ENCODE peak calls at places on chromosome 1, in eight cellular contexts. F is GM12878, J is activated B cell treated with CpG ODN at 0.5 μM for 24 hours, U is pancreas, H is IMR-90, O is lung, B is SK-N-SH, N is progenitor cell of endocrine pancreas. R is an unnamed sample.

GRCh38 chr1:85372683-85373446 is 92.1 kb downstream of the DDAH1 start:
- DNase-seq in F (no peak), J (no peak), U (no peak), H (peak), O (no peak), B (no peak), N (no peak), R (no peak)

GRCh38 chr1:30267046-30267445 is 456.3 kb downstream of the MATN1 start:
- DNase-seq in F (no peak), J (no peak), U (no peak), H (no peak), O (no peak), B (no peak), N (no peak), R (no peak)

GRCh38 chr1:204549313-204549712 is 33.1 kb downstream of the MDM4 start:
- DNase-seq in F (no peak), J (no peak), U (no peak), H (no peak), O (no peak), B (no peak), N (no peak), R (no peak)

GRCh38 chr1:9652379-9653194 is 1.1 kb downstream of the PIK3CD start:
- DNase-seq in F (no peak), J (peak), U (peak), H (peak), O (no peak), B (peak), N (no peak), R (no peak)

GRCh38 chr1:44417351-44418021 is 12.4 kb downstream of the RNF220 start:
- DNase-seq in F (no peak), J (no peak), U (peak), H (no peak), O (no peak), B (peak), N (peak), R (no peak)

GRCh38 chr1:65149391-65149729 is 1.4 kb downstream of the AK4 start:
- DNase-seq in F (no peak), J (no peak), U (no peak), H (no peak), O (no peak), B (no peak), N (no peak), R (no peak)

GRCh38 chr1:3908886-3909517 is 8.9 kb upstream of the C1orf174 start:
- DNase-seq in F (no peak), J (no peak), U (no peak), H (no peak), O (no peak), B (no peak), N (no peak), R (no peak)

GRCh38 chr1:71785470-71785869 is 496.9 kb downstream of the NEGR1 start:
- DNase-seq in F (no peak), J (no peak), U (no peak), H (no peak), O (no peak), B (no peak), N (no peak), R (no peak)

GRCh38 chr1:248787430-248787829 is 31.9 kb upstream of the LYPD8 start:
- DNase-seq in F (no peak), J (no peak), U (no peak), H (no peak), O (no peak), B (no peak), N (no peak), R (no peak)

GRCh38 chr1:113124366-113124765 is 51.4 kb downstream of the LRIG2 start:
- DNase-seq in F (no peak), J (no peak), U (no peak), H (no peak), O (no peak), B (no peak), N (no peak), R (no peak)

GRCh38 chr1:244211559-244211944 is 160.5 kb downstream of the ZBTB18 start:
- DNase-seq in F (no peak), J (no peak), U (no peak), H (peak), O (no peak), B (no peak), N (no peak), R (no peak)

GRCh38 chr1:244557565-244557964 is 95.4 kb upstream of the DESI2 start:
- DNase-seq in F (no peak), J (no peak), U (no peak), H (no peak), O (no peak), B (no peak), N (no peak), R (no peak)

GRCh38 chr1:164559342-164560070 is 522 bp downstream of the PBX1 start:
- DNase-seq in F (no peak), J (no peak), U (peak), H (no peak), O (peak), B (peak), N (peak), R (no peak)

GRCh38 chr1:23178931-23179330 is 10.3 kb upstream of the LUZP1 start:
- DNase-seq in F (no peak), J (no peak), U (no peak), H (peak), O (no peak), B (peak), N (no peak), R (no peak)

GRCh38 chr1:23177031-23177430 is 8.4 kb upstream of the LUZP1 start:
- DNase-seq in F (no peak), J (no peak), U (no peak), H (no peak), O (no peak), B (no peak), N (no peak), R (no peak)

GRCh38 chr1:23178414-23178813 is 9.8 kb upstream of the LUZP1 start:
- DNase-seq in F (no peak), J (no peak), U (no peak), H (no peak), O (no peak), B (no peak), N (no peak), R (no peak)

GRCh38 chr1:23174383-23175110 is 5.9 kb upstream of the LUZP1 start:
- DNase-seq in F (no peak), J (no peak), U (no peak), H (no peak), O (no peak), B (no peak), N (no peak), R (no peak)

GRCh38 chr1:23177438-23178380 is 9.1 kb upstream of the LUZP1 start:
- DNase-seq in F (peak), J (peak), U (peak), H (peak), O (peak), B (peak), N (peak), R (no peak)
- TF ChIP-seq CTCF in F (no peak), J (no peak), U (no peak), H (peak), O (no peak), B (no peak), N (peak), R (no peak)

GRCh38 chr1:224041032-224041431 is 72.9 kb upstream of the FBXO28 start:
- DNase-seq in F (no peak), J (no peak), U (no peak), H (no peak), O (no peak), B (no peak), N (no peak), R (no peak)
- TF ChIP-seq CTCF in F (no peak), J (no peak), U (no peak), H (no peak), O (no peak), B (no peak), N (no peak), R (no peak)

GRCh38 chr1:21268281-21269239 is 21.7 kb downstream of the ECE1 start:
- DNase-seq in F (no peak), J (no peak), U (peak), H (no peak), O (no peak), B (no peak), N (no peak), R (no peak)
- TF ChIP-seq CTCF in F (no peak), J (no peak), U (no peak), H (no peak), O (no peak), B (no peak), N (no peak), R (no peak)

GRCh38 chr1:1619917-1620361 is 4.6 kb downstream of the MIB2 start:
- DNase-seq in F (no peak), J (no peak), U (peak), H (no peak), O (no peak), B (peak), N (no peak), R (no peak)
- TF ChIP-seq CTCF in F (peak), J (no peak), U (no peak), H (peak), O (no peak), B (peak), N (peak), R (peak)

DNA sequence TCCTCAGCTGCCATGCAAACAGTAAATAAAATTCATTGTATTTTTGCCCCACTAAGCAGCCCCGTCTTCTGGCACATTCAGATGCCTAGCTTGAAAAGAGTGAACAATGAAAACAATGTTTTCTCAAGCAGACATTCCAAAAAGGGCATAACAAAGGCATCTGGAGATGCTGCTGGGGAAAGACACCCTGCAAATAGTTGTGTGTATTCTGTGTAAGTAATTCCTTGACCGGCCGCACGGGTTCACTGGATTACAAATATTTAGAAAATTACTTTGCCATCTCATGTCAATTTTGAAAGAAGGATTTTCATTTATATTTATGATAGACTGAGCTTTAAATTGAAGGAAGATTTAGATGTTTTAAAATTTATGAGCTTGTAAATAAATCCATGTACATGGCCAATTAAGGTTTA is 142.2 kb downstream of the SLC45A1 start:
- DNase-seq in F (no peak), J (no peak), U (no peak), H (no peak), O (no peak), B (no peak), N (no peak), R (no peak)
- TF ChIP-seq CTCF in F (no peak), J (no peak), U (no peak), H (no peak), O (no peak), B (no peak), N (peak), R (no peak)

GRCh38 chr1:92961896-92962752 is 862 bp upstream of the DIPK1A start:
- DNase-seq in F (peak), J (no peak), U (peak), H (peak), O (peak), B (peak), N (no peak), R (peak)

GRCh38 chr1:92958203-92958970 is 2.9 kb downstream of the DIPK1A start:
- DNase-seq in F (no peak), J (no peak), U (no peak), H (no peak), O (no peak), B (no peak), N (no peak), R (no peak)

GRCh38 chr1:92965003-92965402 is 3.7 kb upstream of the DIPK1A start:
- DNase-seq in F (no peak), J (no peak), U (no peak), H (no peak), O (no peak), B (no peak), N (no peak), R (no peak)

GRCh38 chr1:92960395-92961130 is 699 bp downstream of the DIPK1A start:
- DNase-seq in F (peak), J (no peak), U (no peak), H (peak), O (peak), B (peak), N (peak), R (peak)

DNA sequence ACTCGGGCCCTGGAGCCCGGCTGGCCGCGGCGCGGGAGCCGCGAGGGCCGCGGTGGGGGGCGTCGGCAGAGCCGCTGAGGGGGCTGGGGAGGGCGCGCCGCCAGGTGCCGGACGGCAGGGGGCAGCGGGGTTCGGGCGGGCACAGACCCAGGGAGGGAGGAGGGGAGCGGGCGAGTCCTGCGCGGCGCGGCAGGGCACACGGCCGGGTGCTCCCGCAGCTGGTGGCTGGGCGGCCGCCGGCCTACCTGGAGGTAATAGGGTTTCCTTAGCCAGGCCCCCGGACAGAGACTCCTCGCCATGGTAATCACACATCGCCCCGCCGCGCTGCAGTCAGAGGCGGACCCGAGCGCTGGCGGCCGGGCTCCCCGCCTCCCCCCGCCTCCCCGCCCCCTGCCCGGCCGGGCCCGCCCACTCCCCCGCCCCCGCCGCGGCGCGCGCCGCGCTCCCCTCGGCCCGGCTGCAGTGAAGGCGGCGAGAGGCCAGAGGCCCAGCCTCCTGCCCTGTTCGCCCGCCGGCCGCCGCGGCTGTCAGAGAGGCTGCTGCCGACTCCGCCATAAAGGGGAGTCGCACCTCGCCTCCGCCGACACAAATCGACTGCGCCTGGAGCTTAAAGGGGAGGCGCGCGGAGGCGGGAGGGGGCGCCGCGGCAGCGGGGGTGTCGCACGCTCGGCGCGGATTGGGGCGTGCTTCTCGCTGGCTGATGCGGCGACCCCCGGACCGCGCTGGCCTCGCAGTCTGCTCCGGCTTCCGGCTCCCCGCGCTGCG is at the start of gene DIPK1A:
- DNase-seq in F (no peak), J (peak), U (peak), H (peak), O (peak), B (peak), N (peak), R (peak)
- TF ChIP-seq CTCF in F (peak), J (no peak), U (no peak), H (peak), O (no peak), B (no peak), N (peak), R (no peak)

DNA sequence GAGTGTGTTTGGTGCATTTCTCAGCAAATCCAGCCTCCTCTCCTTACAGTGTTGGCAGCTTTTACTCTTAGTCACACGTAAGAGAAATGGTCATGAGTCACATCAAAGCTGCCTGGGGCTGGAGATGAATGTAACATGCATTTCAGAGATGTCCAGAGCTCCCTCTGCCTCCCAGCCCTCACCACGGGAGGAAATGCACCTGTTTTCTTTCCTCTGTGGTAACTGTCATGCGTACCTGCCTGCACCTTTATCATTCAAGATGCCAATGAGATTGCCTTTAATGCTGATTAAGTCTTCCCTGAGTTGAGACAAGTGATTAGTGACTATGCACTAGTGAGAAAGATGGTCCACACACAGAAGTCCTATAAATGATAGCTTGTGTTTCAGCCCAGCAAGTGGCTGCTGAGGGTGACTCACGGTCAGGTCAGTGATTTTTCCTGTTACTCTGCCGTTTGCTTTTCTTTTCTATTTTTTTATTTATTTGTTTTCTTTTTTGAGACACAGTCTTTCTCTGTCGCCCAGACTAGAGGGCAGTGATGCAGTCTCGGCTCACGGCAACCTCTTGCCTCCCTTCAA is 277.3 kb upstream of the FMN2 start:
- DNase-seq in F (no peak), J (no peak), U (no peak), H (peak), O (no peak), B (peak), N (no peak), R (no peak)
- TF ChIP-seq CTCF in F (no peak), J (no peak), U (no peak), H (no peak), O (no peak), B (no peak), N (no peak), R (no peak)

DNA sequence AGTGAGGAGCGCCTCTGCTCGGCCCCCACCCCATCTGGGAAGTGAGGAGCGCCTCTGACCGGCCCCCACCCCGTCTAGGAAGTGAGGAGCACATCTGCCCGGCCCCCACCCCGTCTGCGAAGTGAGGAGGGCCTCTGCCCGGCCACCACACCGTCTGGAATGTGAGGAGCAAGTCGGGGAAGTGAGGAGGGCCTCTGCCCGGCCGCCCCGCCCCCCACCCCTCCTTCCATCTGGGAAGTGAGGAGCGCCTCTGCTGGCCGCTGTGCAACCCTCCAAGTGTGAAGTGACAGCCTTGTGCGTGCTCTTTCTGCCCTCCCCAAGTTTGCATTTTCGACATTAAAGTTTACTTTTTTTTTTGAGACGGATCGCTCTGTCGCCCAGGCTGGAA is 5.1 kb upstream of the ZZZ3 start:
- DNase-seq in F (no peak), J (no peak), U (peak), H (no peak), O (no peak), B (no peak), N (peak), R (no peak)
- TF ChIP-seq CTCF in F (no peak), J (no peak), U (no peak), H (no peak), O (no peak), B (no peak), N (peak), R (no peak)

R was measured in D721Med.